ENCODE peak calls at places on chromosome 2, in nine cellular contexts. V is left colon; I is mammary epithelial cell; H is substantia nigra; G is effector memory CD4-positive, alpha-beta T cell; M is neural crest cell; L is DMS 273 treated with DMSO at 0.1 percent for 48 hours; Z is brain microvascular endothelial cell; N is iris pigment epithelial cell. Q is an unnamed sample.
A peak's percentile ranks its signal among the peaks of the same experiment; 100 is the strongest.

GRCh38 chr2:95328386-95329125 is 31.4 kb downstream of the KCNIP3 start:
- DNase-seq in V (no peak), I (no peak), H (no peak), G (no peak), M (no peak), L (no peak), Z (no peak), N (peak; percentile 22), Q (no peak)

GRCh38 chr2:118016911-118017310 is 3.0 kb upstream of the CCDC93 start:
- DNase-seq in V (no peak), I (no peak), H (no peak), G (no peak), M (no peak), L (no peak), Z (no peak), N (peak; percentile 39), Q (no peak)

GRCh38 chr2:102304711-102305591 is 6.4 kb upstream of the IL1RL1 start:
- DNase-seq in V (no peak), I (no peak), H (no peak), G (no peak), M (no peak), L (no peak), Z (no peak), N (no peak), Q (no peak)

GRCh38 chr2:86260978-86261377 is 61.7 kb downstream of the MRPL35 start:
- DNase-seq in V (no peak), I (no peak), H (no peak), G (no peak), M (no peak), L (no peak), Z (no peak), N (no peak), Q (no peak)

GRCh38 chr2:168976034-168976654 is 55.0 kb downstream of the ABCB11 start:
- DNase-seq in V (no peak), I (no peak), H (no peak), G (no peak), M (no peak), L (no peak), Z (no peak), N (no peak), Q (no peak)

GRCh38 chr2:118668431-118669424 is 178.7 kb downstream of the EN1 start:
- DNase-seq in V (no peak), I (peak; percentile 81), H (no peak), G (no peak), M (no peak), L (no peak), Z (peak; percentile 97), N (peak; percentile 93), Q (no peak)

GRCh38 chr2:43826305-43827250 is 12.1 kb downstream of the ABCG5 start:
- DNase-seq in V (no peak), I (no peak), H (no peak), G (no peak), M (no peak), L (no peak), Z (no peak), N (no peak), Q (no peak)

GRCh38 chr2:190443778-190444481 is 35.8 kb downstream of the MFSD6 start:
- DNase-seq in V (no peak), I (peak; percentile 13), H (no peak), G (no peak), M (no peak), L (peak; percentile 28), Z (no peak), N (peak; percentile 60), Q (no peak)

GRCh38 chr2:151478011-151478410 is 68.3 kb downstream of the RIF1 start:
- DNase-seq in V (no peak), I (peak; percentile 11), H (no peak), G (no peak), M (no peak), L (no peak), Z (no peak), N (peak; percentile 70), Q (no peak)

GRCh38 chr2:10668402-10669012 is 21.3 kb downstream of the NOL10 start:
- DNase-seq in V (no peak), I (peak; percentile 39), H (no peak), G (no peak), M (peak; percentile 20), L (no peak), Z (peak; percentile 49), N (peak; percentile 59), Q (peak; percentile 24)

GRCh38 chr2:57217013-57217412 is 829.6 kb upstream of the VRK2 start:
- DNase-seq in V (no peak), I (no peak), H (no peak), G (no peak), M (no peak), L (no peak), Z (no peak), N (no peak), Q (no peak)

GRCh38 chr2:233100192-233100998 is 40.3 kb downstream of the INPP5D start:
- DNase-seq in V (no peak), I (no peak), H (no peak), G (peak; percentile 36), M (no peak), L (no peak), Z (no peak), N (no peak), Q (peak; percentile 72)

GRCh38 chr2:14134737-14135136 is 497.8 kb upstream of the LRATD1 start:
- DNase-seq in V (no peak), I (no peak), H (no peak), G (no peak), M (no peak), L (no peak), Z (no peak), N (no peak), Q (no peak)

GRCh38 chr2:240435457-240435954 is at the start of gene GPC1:
- DNase-seq in V (peak; percentile 49), I (peak; percentile 83), H (peak; percentile 65), G (peak; percentile 38), M (peak; percentile 55), L (no peak), Z (peak; percentile 42), N (peak; percentile 82), Q (no peak)

GRCh38 chr2:128605421-128605820 is 286.8 kb upstream of the HS6ST1 start:
- DNase-seq in V (peak; percentile 4), I (no peak), H (no peak), G (no peak), M (no peak), L (no peak), Z (no peak), N (no peak), Q (no peak)

GRCh38 chr2:210623506-210623905 is 67.1 kb downstream of the CPS1 start:
- DNase-seq in V (no peak), I (no peak), H (no peak), G (no peak), M (no peak), L (no peak), Z (no peak), N (no peak), Q (no peak)

GRCh38 chr2:9204939-9205338 is 1.7 kb upstream of the ASAP2 start:
- DNase-seq in V (no peak), I (no peak), H (no peak), G (no peak), M (no peak), L (no peak), Z (no peak), N (no peak), Q (no peak)

GRCh38 chr2:48694143-48694542 is 61.4 kb downstream of the LHCGR start:
- DNase-seq in V (no peak), I (peak; percentile 6), H (no peak), G (no peak), M (no peak), L (no peak), Z (no peak), N (peak; percentile 47), Q (no peak)

GRCh38 chr2:74597456-74597855 is 42.9 kb downstream of the DOK1 start:
- DNase-seq in V (no peak), I (no peak), H (no peak), G (no peak), M (no peak), L (peak; percentile 98), Z (no peak), N (no peak), Q (no peak)

GRCh38 chr2:240586919-240587800 is 626 bp downstream of the CAPN10 start:
- DNase-seq in V (peak; percentile 59), I (peak; percentile 38), H (no peak), G (peak; percentile 42), M (no peak), L (peak; percentile 32), Z (no peak), N (peak; percentile 40), Q (peak; percentile 65)

GRCh38 chr2:158321264-158321663 is 135.3 kb downstream of the CCDC148 start:
- DNase-seq in V (no peak), I (peak; percentile 95), H (no peak), G (no peak), M (no peak), L (peak; percentile 54), Z (peak; percentile 82), N (peak; percentile 78), Q (no peak)

GRCh38 chr2:239164281-239164871 is 236.4 kb downstream of the HDAC4 start:
- DNase-seq in V (peak; percentile 19), I (no peak), H (no peak), G (no peak), M (no peak), L (no peak), Z (no peak), N (no peak), Q (no peak)

GRCh38 chr2:180728928-180729559 is 251.4 kb upstream of the UBE2E3 start:
- DNase-seq in V (no peak), I (peak; percentile 78), H (no peak), G (no peak), M (no peak), L (no peak), Z (peak; percentile 73), N (peak; percentile 91), Q (no peak)

GRCh38 chr2:939936-940620 is 10.6 kb upstream of the SNTG2 start:
- DNase-seq in V (no peak), I (no peak), H (no peak), G (no peak), M (no peak), L (no peak), Z (peak; percentile 84), N (no peak), Q (no peak)

GRCh38 chr2:219512524-219513216 is 1.6 kb upstream of the ASIC4 start:
- DNase-seq in V (no peak), I (no peak), H (no peak), G (no peak), M (no peak), L (no peak), Z (no peak), N (no peak), Q (no peak)

GRCh38 chr2:127014630-127015029 is 92.3 kb downstream of the BIN1 start:
- DNase-seq in V (no peak), I (peak; percentile 94), H (no peak), G (no peak), M (no peak), L (no peak), Z (peak; percentile 97), N (peak; percentile 99), Q (no peak)

GRCh38 chr2:218036371-218036770 is 32.7 kb upstream of the RUFY4 start:
- DNase-seq in V (no peak), I (no peak), H (no peak), G (no peak), M (no peak), L (no peak), Z (no peak), N (no peak), Q (no peak)

GRCh38 chr2:238117199-238118154 is 17.3 kb downstream of the ESPNL start:
- DNase-seq in V (no peak), I (peak; percentile 63), H (no peak), G (no peak), M (no peak), L (no peak), Z (no peak), N (no peak), Q (no peak)

GRCh38 chr2:11319939-11320338 is 24.5 kb downstream of the ROCK2 start:
- DNase-seq in V (no peak), I (no peak), H (no peak), G (no peak), M (no peak), L (no peak), Z (no peak), N (no peak), Q (no peak)

GRCh38 chr2:240360645-240361475 is 74.6 kb upstream of the GPC1 start:
- DNase-seq in V (no peak), I (no peak), H (no peak), G (no peak), M (no peak), L (no peak), Z (no peak), N (no peak), Q (no peak)

GRCh38 chr2:104473568-104473967 is 380.3 kb upstream of the POU3F3 start:
- DNase-seq in V (no peak), I (no peak), H (no peak), G (no peak), M (no peak), L (no peak), Z (no peak), N (no peak), Q (no peak)